ENCODE peak calls at places on chromosomes 4 and X, in four cellular contexts. J is GM12878, Q is HepG2, O is K562. I is an unnamed sample.

GRCh38 chr4:88037447-88037846 is 30.0 kb downstream of the PKD2 start:
- DNase-seq in J (no peak), Q (no peak), O (no peak), I (no peak)

GRCh38 chr4:118826723-118827444 is 9.0 kb downstream of the SEC24D start:
- DNase-seq in J (no peak), Q (peak; percentile 6), O (peak; percentile 30), I (no peak)

GRCh38 chr4:85210353-85210752 is 243.9 kb upstream of the WDFY3 start:
- DNase-seq in J (no peak), Q (no peak), O (no peak), I (no peak)

GRCh38 chr4:57425610-57426009 is 315.4 kb upstream of the IGFBP7 start:
- DNase-seq in J (no peak), Q (no peak), O (no peak), I (no peak)

GRCh38 chrX:117871796-117872195 is 244.8 kb downstream of the KLHL13 start:
- DNase-seq in J (no peak), Q (no peak), O (no peak), I (no peak)

GRCh38 chr4:70868778-70869177 is 29.1 kb upstream of the GRSF1 start:
- DNase-seq in J (no peak), Q (no peak), O (no peak), I (no peak)

GRCh38 chr4:176838611-176839411 is 46.1 kb upstream of the VEGFC start:
- DNase-seq in J (no peak), Q (no peak), O (no peak), I (no peak)

GRCh38 chr4:99885063-99885664 is 9.1 kb downstream of the LAMTOR3 start:
- DNase-seq in J (no peak), Q (peak; percentile 21), O (peak; percentile 35), I (peak; percentile 19)

GRCh38 chrX:135520022-135520552 is 373 bp upstream of the INTS6L start:
- DNase-seq in J (no peak), Q (no peak), O (no peak), I (no peak)

GRCh38 chr4:139522457-139522856 is 33.6 kb downstream of the SETD7 start:
- DNase-seq in J (no peak), Q (peak; percentile 5), O (no peak), I (no peak)

GRCh38 chr4:67401902-67402301 is 143.4 kb downstream of the CENPC start:
- DNase-seq in J (no peak), Q (no peak), O (peak; percentile 24), I (no peak)

GRCh38 chrX:149286940-149287349 is 218.2 kb downstream of the IDS start:
- DNase-seq in J (peak; percentile 40), Q (peak; percentile 11), O (peak; percentile 36), I (peak; percentile 61)

GRCh38 chr4:153346563-153346962 is 2.1 kb downstream of the MND1 start:
- DNase-seq in J (no peak), Q (no peak), O (peak; percentile 16), I (no peak)

GRCh38 chr4:102696763-102697162 is 64.0 kb downstream of the MANBA start:
- DNase-seq in J (no peak), Q (no peak), O (no peak), I (no peak)

GRCh38 chr4:182427530-182427929 is 184.3 kb downstream of the TENM3 start:
- DNase-seq in J (no peak), Q (no peak), O (no peak), I (no peak)

GRCh38 chrX:108494416-108495095 is 54.9 kb downstream of the COL4A5 start:
- DNase-seq in J (no peak), Q (no peak), O (no peak), I (no peak)

GRCh38 chr4:86401826-86402225 is 42.0 kb upstream of the MAPK10 start:
- DNase-seq in J (no peak), Q (no peak), O (no peak), I (no peak)

GRCh38 chrX:106437407-106437806 is 174.4 kb upstream of the RADX start:
- DNase-seq in J (no peak), Q (no peak), O (no peak), I (no peak)

GRCh38 chrX:29687687-29688086 is 527.7 kb upstream of the MAGEB2 start:
- DNase-seq in J (no peak), Q (no peak), O (no peak), I (no peak)

GRCh38 chrX:19846995-19847790 is 40.2 kb downstream of the SH3KBP1 start:
- DNase-seq in J (no peak), Q (no peak), O (peak; percentile 16), I (no peak)

GRCh38 chr4:133921280-133922195 is 280.1 kb downstream of the PABPC4L start:
- DNase-seq in J (no peak), Q (no peak), O (no peak), I (no peak)

GRCh38 chrX:137194164-137194563 is 160.4 kb upstream of the GPR101 start:
- DNase-seq in J (peak; percentile 1), Q (peak; percentile 12), O (peak; percentile 40), I (peak; percentile 70)

GRCh38 chrX:68018248-68019203 is 414.8 kb downstream of the OPHN1 start:
- DNase-seq in J (no peak), Q (peak; percentile 28), O (peak; percentile 7), I (peak; percentile 34)

GRCh38 chr4:186622788-186623464 is 67.6 kb upstream of the MTNR1A start:
- DNase-seq in J (no peak), Q (no peak), O (no peak), I (no peak)

GRCh38 chrX:40145001-40145631 is 47.4 kb upstream of the BCOR start:
- DNase-seq in J (no peak), Q (no peak), O (no peak), I (no peak)

GRCh38 chr4:147207941-147208340 is 262.3 kb upstream of the TTC29 start:
- DNase-seq in J (no peak), Q (no peak), O (no peak), I (no peak)

GRCh38 chrX:41522071-41522470 is 74.9 kb downstream of the NYX start:
- DNase-seq in J (no peak), Q (no peak), O (no peak), I (no peak)

GRCh38 chr4:7649411-7649740 is 214.6 kb upstream of the PSAPL1 start:
- DNase-seq in J (no peak), Q (no peak), O (no peak), I (no peak)

GRCh38 chrX:46812445-46812844 is 24.4 kb upstream of the RP2 start:
- DNase-seq in J (no peak), Q (peak; percentile 87), O (no peak), I (no peak)

GRCh38 chrX:18638397-18638796 is 33.5 kb downstream of the RS1 start:
- DNase-seq in J (no peak), Q (no peak), O (no peak), I (no peak)

GRCh38 chr4:110475881-110476818 is at the start of gene ENPEP:
- DNase-seq in J (no peak), Q (no peak), O (no peak), I (no peak)

GRCh38 chrX:132501606-132502005 is 12.8 kb upstream of the MBNL3 start:
- DNase-seq in J (no peak), Q (no peak), O (no peak), I (no peak)

GRCh38 chrX:48826135-48826875 is at the start of gene ERAS:
- DNase-seq in J (no peak), Q (no peak), O (no peak), I (no peak)

GRCh38 chr4:13988347-13989265 is 361.1 kb upstream of the BOD1L1 start:
- DNase-seq in J (no peak), Q (no peak), O (no peak), I (no peak)

DNA sequence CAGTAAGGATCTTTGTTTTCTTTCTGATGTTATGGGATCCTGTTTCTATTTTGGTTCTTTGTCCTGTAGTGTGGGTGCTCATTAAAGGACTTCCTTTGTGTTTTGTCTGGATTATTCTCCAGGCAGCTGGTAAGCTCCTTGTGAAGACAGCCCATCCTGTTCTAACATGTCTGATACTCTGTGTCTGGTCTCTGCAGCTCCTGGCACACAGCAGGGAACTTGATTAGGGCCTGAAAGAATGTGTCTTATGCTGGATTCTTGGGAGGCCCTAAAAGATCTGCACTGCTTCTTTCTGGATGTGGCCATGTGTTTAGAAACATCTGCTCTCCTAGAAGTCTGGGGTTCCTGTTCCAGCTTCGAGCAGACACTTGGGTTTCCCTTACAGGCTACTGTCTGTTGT is 38.1 kb upstream of the ATXN3L start:
- DNase-seq in J (no peak), Q (no peak), O (no peak), I (no peak)
- TF ChIP-seq FOXK2 in J (no peak), Q (no peak), O (no peak), I (no peak)

GRCh38 chr4:54082168-54082567 is 17.8 kb upstream of the CHIC2 start:
- DNase-seq in J (no peak), Q (peak; percentile 95), O (no peak), I (no peak)

GRCh38 chr4:54090804-54091623 is 8.9 kb upstream of the GSX2 start:
- DNase-seq in J (no peak), Q (peak; percentile 38), O (no peak), I (no peak)

GRCh38 chr4:54090404-54090803 is 9.6 kb upstream of the GSX2 start:
- DNase-seq in J (no peak), Q (no peak), O (no peak), I (no peak)

GRCh38 chr4:54089875-54090274 is 10.1 kb upstream of the GSX2 start:
- DNase-seq in J (no peak), Q (no peak), O (no peak), I (no peak)

DNA sequence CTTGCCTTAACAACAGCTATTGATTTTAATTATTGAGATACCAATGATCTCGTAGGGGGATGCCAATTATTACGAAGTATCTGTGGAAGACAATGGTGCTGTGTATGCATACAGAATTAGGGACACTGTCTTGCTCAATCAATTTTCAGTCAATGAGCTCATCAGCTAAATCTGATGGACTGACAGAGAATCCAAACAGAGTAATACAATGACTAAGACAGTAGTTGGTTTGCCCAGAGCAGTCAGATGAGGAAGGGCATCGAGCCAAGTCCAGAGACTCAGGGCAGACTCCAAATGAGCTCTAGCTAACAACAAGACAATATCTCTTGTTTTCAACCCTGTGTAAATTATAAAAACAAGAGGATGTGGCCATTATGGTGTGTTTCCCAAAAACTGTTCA is 14.7 kb upstream of the GSX2 start:
- DNase-seq in J (no peak), Q (peak; percentile 91), O (no peak), I (no peak)
- TF ChIP-seq BHLHE40 in J (no peak), Q (no peak), O (no peak), I (no peak)

GRCh38 chrX:83510466-83511181 is 2.5 kb downstream of the POU3F4 start:
- DNase-seq in J (no peak), Q (no peak), O (no peak), I (no peak)
- TF ChIP-seq FOXK2 in J (no peak), Q (no peak), O (no peak), I (no peak)

GRCh38 chr4:26407466-26407865 is 82.8 kb downstream of the CCKAR start:
- DNase-seq in J (no peak), Q (no peak), O (no peak), I (no peak)

GRCh38 chr4:26404597-26405323 is 83.9 kb downstream of the RBPJ start:
- DNase-seq in J (no peak), Q (no peak), O (no peak), I (no peak)

GRCh38 chr4:26406346-26406975 is 83.8 kb downstream of the CCKAR start:
- DNase-seq in J (no peak), Q (no peak), O (no peak), I (no peak)

GRCh38 chr4:26400140-26400539 is 79.3 kb downstream of the RBPJ start:
- DNase-seq in J (no peak), Q (no peak), O (no peak), I (no peak)

DNA sequence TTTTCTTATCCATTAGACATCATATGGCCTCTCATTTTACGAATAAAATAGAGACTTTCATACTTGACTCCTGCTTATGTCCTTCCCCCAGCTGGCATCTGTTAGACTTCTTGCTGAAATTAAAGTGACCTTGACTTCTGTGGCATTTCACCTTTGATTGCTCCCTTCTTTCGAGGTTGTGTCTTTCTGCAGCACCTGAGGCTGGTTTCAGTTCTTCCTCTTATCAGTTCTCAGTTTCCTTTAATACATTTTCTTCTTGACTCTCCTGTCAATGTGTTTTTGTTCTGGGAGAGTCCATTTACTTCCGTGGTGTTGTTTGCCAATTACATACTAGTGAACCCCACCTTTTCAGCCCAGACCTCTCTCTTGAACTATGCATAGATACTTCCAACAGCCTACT is 81.6 kb downstream of the RBPJ start:
- DNase-seq in J (peak; percentile 25), Q (no peak), O (no peak), I (no peak)
- TF ChIP-seq BHLHE40 in J (no peak), Q (no peak), O (no peak), I (no peak)

I was measured in HEK293T.